ENCODE peak calls at places on chromosomes 13 and 19, in five cellular contexts. One of them, this sample, is unnamed.

GRCh38 chr19:5147971-5148793 is 179.3 kb downstream of the KDM4B start:
- ATAC-seq in mucosa of descending colon: no peak
- ATAC-seq in sciatic nerve: peak
- ATAC-seq in CD4-positive, CD25-positive, alpha-beta regulatory T cell: no peak
- ATAC-seq in central memory CD8-positive, alpha-beta T cell: no peak
- ATAC-seq in this sample: no peak

GRCh38 chr13:33139186-33139585 is 123.0 kb downstream of the KL start:
- ATAC-seq in central memory CD8-positive, alpha-beta T cell: no peak
- ATAC-seq in sciatic nerve: peak
- ATAC-seq in CD4-positive, CD25-positive, alpha-beta regulatory T cell: no peak
- ATAC-seq in mucosa of descending colon: no peak
- ATAC-seq in this sample: no peak

GRCh38 chr19:45172173-45172572 is 5.9 kb downstream of the TRAPPC6A start:
- ATAC-seq in central memory CD8-positive, alpha-beta T cell: peak
- ATAC-seq in sciatic nerve: no peak
- ATAC-seq in mucosa of descending colon: peak
- ATAC-seq in CD4-positive, CD25-positive, alpha-beta regulatory T cell: peak
- ATAC-seq in this sample: no peak

GRCh38 chr13:61002686-61003085 is 413.0 kb downstream of the PCDH20 start:
- ATAC-seq in sciatic nerve: no peak
- ATAC-seq in mucosa of descending colon: no peak
- ATAC-seq in central memory CD8-positive, alpha-beta T cell: no peak
- ATAC-seq in CD4-positive, CD25-positive, alpha-beta regulatory T cell: no peak
- ATAC-seq in this sample: no peak

GRCh38 chr19:51586799-51587198 is 15.7 kb downstream of the ZNF175 start:
- ATAC-seq in central memory CD8-positive, alpha-beta T cell: no peak
- ATAC-seq in CD4-positive, CD25-positive, alpha-beta regulatory T cell: no peak
- ATAC-seq in mucosa of descending colon: no peak
- ATAC-seq in sciatic nerve: no peak
- ATAC-seq in this sample: no peak

GRCh38 chr19:29590278-29590677 is 15.8 kb upstream of the POP4 start:
- ATAC-seq in CD4-positive, CD25-positive, alpha-beta regulatory T cell: no peak
- ATAC-seq in central memory CD8-positive, alpha-beta T cell: no peak
- ATAC-seq in sciatic nerve: no peak
- ATAC-seq in mucosa of descending colon: no peak
- ATAC-seq in this sample: no peak

GRCh38 chr13:25032160-25032559 is 63.8 kb upstream of the PABPC3 start:
- ATAC-seq in central memory CD8-positive, alpha-beta T cell: no peak
- ATAC-seq in sciatic nerve: no peak
- ATAC-seq in CD4-positive, CD25-positive, alpha-beta regulatory T cell: no peak
- ATAC-seq in mucosa of descending colon: no peak
- ATAC-seq in this sample: no peak

GRCh38 chr19:40165362-40165937 is 25.8 kb upstream of the MAP3K10 start:
- ATAC-seq in sciatic nerve: peak
- ATAC-seq in mucosa of descending colon: peak
- ATAC-seq in CD4-positive, CD25-positive, alpha-beta regulatory T cell: no peak
- ATAC-seq in central memory CD8-positive, alpha-beta T cell: no peak
- ATAC-seq in this sample: peak

GRCh38 chr19:3521104-3521445 is 15.0 kb downstream of the FZR1 start:
- ATAC-seq in mucosa of descending colon: no peak
- ATAC-seq in sciatic nerve: no peak
- ATAC-seq in CD4-positive, CD25-positive, alpha-beta regulatory T cell: no peak
- ATAC-seq in central memory CD8-positive, alpha-beta T cell: no peak
- ATAC-seq in this sample: no peak

GRCh38 chr13:86201477-86201876 is 402.3 kb upstream of the SLITRK6 start:
- ATAC-seq in central memory CD8-positive, alpha-beta T cell: no peak
- ATAC-seq in mucosa of descending colon: no peak
- ATAC-seq in sciatic nerve: no peak
- ATAC-seq in CD4-positive, CD25-positive, alpha-beta regulatory T cell: no peak
- ATAC-seq in this sample: no peak

GRCh38 chr19:6773323-6773931 is 919 bp downstream of the VAV1 start:
- ATAC-seq in sciatic nerve: peak
- ATAC-seq in CD4-positive, CD25-positive, alpha-beta regulatory T cell: peak
- ATAC-seq in central memory CD8-positive, alpha-beta T cell: peak
- ATAC-seq in mucosa of descending colon: peak
- ATAC-seq in this sample: peak

GRCh38 chr19:8423821-8424223 is 10.7 kb downstream of the MARCHF2 start:
- ATAC-seq in mucosa of descending colon: peak
- ATAC-seq in CD4-positive, CD25-positive, alpha-beta regulatory T cell: no peak
- ATAC-seq in central memory CD8-positive, alpha-beta T cell: no peak
- ATAC-seq in sciatic nerve: peak
- ATAC-seq in this sample: no peak

GRCh38 chr19:2243274-2244121 is 5.6 kb upstream of the AMH start:
- ATAC-seq in CD4-positive, CD25-positive, alpha-beta regulatory T cell: no peak
- ATAC-seq in sciatic nerve: no peak
- ATAC-seq in central memory CD8-positive, alpha-beta T cell: no peak
- ATAC-seq in mucosa of descending colon: peak
- ATAC-seq in this sample: no peak

This sample was measured in stimulated activated memory B cell treated with anti-CD40 and anti-IgM and Interleukin-4, amounts not matched to agents 10 μg/mL and 1 μg/mL and 100 μg/mL, for 72 hours.